ENCODE peak calls at places on chromosome 17, in nine cellular contexts. F is transverse colon, L is prostate gland, D is K562, H is vagina, I is spleen, B is HepG2, S is GM12892, U is breast epithelium. M is an unnamed sample.

GRCh38 chr17:64216385-64217248 is 46.4 kb downstream of the TEX2 start:
- DNase-seq in U (no peak), L (no peak), S (no peak), B (peak; percentile 94), I (peak; percentile 76), H (no peak), F (peak; percentile 49), D (peak; percentile 62), M (no peak)

GRCh38 chr17:1347681-1348318 is 52.2 kb downstream of the YWHAE start:
- DNase-seq in I (peak; percentile 81), B (no peak), S (no peak), D (no peak), H (no peak), U (no peak), F (peak; percentile 59), L (peak; percentile 58), M (no peak)

GRCh38 chr17:14205992-14206461 is 30.6 kb downstream of the CDRT15 start:
- DNase-seq in L (peak; percentile 94), F (peak; percentile 78), D (no peak), S (no peak), I (peak; percentile 74), H (no peak), B (no peak), U (peak; percentile 90), M (no peak)

GRCh38 chr17:1399366-1399678 is 700 bp downstream of the YWHAE start:
- DNase-seq in B (no peak), F (no peak), H (no peak), D (no peak), L (no peak), U (peak; percentile 60), S (no peak), I (peak; percentile 89), M (peak; percentile 41)

GRCh38 chr17:50739098-50739497 is 19.7 kb downstream of the LUC7L3 start:
- DNase-seq in S (no peak), U (no peak), H (no peak), F (no peak), D (no peak), L (no peak), I (no peak), B (no peak), M (no peak)

GRCh38 chr17:34356194-34356593 is at the start of gene CCL13:
- DNase-seq in H (no peak), F (no peak), I (no peak), D (no peak), U (no peak), L (no peak), B (no peak), S (no peak), M (no peak)

GRCh38 chr17:76748657-76749056 is 10.7 kb downstream of the MFSD11 start:
- DNase-seq in B (no peak), L (no peak), D (no peak), S (no peak), F (no peak), I (no peak), H (no peak), U (no peak), M (no peak)

GRCh38 chr17:19812407-19812806 is 55.3 kb downstream of the ULK2 start:
- DNase-seq in S (no peak), I (no peak), U (no peak), F (no peak), D (no peak), B (no peak), L (no peak), H (no peak), M (no peak)

GRCh38 chr17:35879748-35880654 is at the start of gene CCL5:
- DNase-seq in S (peak; percentile 69), D (peak; percentile 51), H (no peak), L (no peak), U (no peak), I (peak; percentile 82), B (no peak), F (peak; percentile 28), M (peak; percentile 67)

GRCh38 chr17:64178011-64178825 is 48.3 kb upstream of the ERN1 start:
- DNase-seq in D (no peak), U (no peak), H (no peak), F (no peak), S (no peak), L (no peak), I (no peak), B (peak; percentile 90), M (no peak)

GRCh38 chr17:81885869-81886548 is 5.4 kb downstream of the ALYREF start:
- DNase-seq in I (no peak), U (no peak), L (no peak), D (no peak), F (no peak), H (no peak), S (no peak), B (no peak), M (no peak)
- TF ChIP-seq POLR2A in I (no peak), U (no peak), L (no peak), D (peak; percentile 13), F (no peak), H (no peak), S (no peak), B (no peak), M (peak; percentile 38)

DNA sequence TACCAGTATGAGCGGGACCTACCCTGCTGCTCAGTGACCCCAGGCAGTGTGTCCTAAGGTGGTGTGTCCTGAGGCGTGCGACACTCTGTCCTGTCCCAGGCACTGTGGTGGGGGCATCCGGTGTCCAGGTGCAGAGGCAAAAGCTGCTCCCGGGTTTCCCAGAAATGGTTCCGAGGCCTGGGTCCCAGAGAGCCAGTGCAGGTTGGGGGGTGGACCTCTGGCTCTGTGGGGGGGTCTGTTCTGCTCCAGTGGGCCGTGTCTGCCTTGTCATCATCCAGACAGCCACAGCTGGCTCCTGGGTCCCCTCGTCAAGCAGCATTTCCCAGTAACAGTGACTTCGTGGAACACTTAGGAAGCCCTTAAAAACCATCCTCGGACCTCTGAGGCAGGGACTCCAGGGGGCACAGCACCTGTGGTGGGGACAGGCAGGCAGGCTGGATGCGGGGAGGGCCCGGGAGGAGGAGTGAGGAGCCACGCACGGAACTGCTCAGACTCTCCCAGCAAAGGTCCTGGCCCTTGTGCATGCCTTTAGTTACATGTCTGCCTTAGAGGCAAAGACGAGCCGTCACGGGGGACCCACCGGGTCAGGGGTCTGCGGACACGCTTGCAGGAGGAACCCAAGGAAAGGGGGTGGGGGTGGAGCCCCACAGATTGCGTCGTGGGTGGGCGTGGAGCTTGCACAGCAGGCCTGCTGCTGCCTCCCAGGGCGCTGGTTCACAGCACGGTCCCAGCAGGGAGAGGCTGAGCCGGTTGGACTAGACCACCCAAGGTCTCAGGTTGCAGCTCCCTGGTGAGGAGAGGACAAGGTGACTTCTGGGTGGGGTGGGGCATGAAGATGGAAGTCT is 5.6 kb downstream of the SLC16A3 start:
- DNase-seq in U (no peak), S (no peak), I (peak; percentile 82), B (no peak), F (no peak), D (no peak), H (no peak), L (no peak), M (no peak)
- TF ChIP-seq POLR2AphosphoS5 in U (no peak), S (no peak), I (no peak), B (peak; percentile 40), F (no peak), D (no peak), H (no peak), L (no peak), M (no peak)

GRCh38 chr17:32305049-32305448 is 36.9 kb downstream of the C17orf75 start:
- DNase-seq in F (no peak), H (no peak), S (no peak), I (no peak), D (no peak), U (no peak), B (no peak), L (no peak), M (no peak)
- TF ChIP-seq POLR2A in F (no peak), H (no peak), S (no peak), I (no peak), D (no peak), U (no peak), B (no peak), L (no peak), M (no peak)

DNA sequence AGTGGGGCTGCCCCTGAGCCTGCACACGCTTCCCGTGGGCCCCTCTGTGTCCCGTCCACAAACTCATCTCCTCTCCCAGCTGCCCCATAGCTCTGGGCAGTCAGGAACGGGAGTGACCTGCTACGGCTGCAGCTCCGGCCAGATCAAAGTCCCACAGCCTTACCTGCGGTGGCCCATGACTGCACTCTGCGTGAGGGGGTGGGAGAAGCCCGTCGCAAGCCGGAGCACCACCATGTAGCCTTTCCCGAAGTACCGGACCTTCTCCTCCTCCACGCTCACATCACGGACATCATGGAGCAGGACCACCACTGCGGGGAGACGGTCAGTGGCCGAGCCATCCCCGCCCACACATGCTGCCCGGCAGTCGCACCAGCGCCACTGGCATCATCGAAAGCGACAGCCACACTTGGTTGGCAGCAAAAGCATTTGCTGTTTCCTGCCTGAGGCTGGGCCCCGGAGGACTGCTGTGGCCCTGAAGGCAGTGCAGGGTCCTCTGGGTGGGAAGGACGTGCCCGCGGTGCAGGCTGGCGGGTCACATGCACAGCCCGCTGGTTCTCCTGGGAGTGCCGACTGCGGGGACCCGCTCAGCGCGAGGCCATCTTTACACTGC is 6.2 kb downstream of the CYBC1 start:
- DNase-seq in U (no peak), I (no peak), S (no peak), F (no peak), L (no peak), H (no peak), D (no peak), B (no peak), M (no peak)
- TF ChIP-seq POLR2AphosphoS5 in U (no peak), I (peak; percentile 62), S (peak; percentile 23), F (no peak), L (no peak), H (no peak), D (no peak), B (no peak), M (no peak)

M was measured in GM12891.